ENCODE peak calls at places on chromosome 17, in four cellular contexts. One of them, this sample, is unnamed.

GRCh38 chr17:67548693-67549092 is 169.0 kb upstream of the NOL11 start:
- DNase-seq in GM12865: no peak
- DNase-seq in bronchial epithelial cell: no peak
- DNase-seq in A549: no peak
- DNase-seq in this sample: no peak

GRCh38 chr17:78307887-78308633 is 51.8 kb downstream of the SOCS3 start:
- DNase-seq in GM12865: no peak
- DNase-seq in bronchial epithelial cell: no peak
- DNase-seq in A549: no peak
- DNase-seq in this sample: no peak

GRCh38 chr17:4769628-4770027 is 2.1 kb upstream of the TM4SF5 start:
- DNase-seq in GM12865: no peak
- DNase-seq in bronchial epithelial cell: peak
- DNase-seq in A549: no peak
- DNase-seq in this sample: no peak

GRCh38 chr17:1906622-1907021 is 76.8 kb downstream of the RPA1 start:
- DNase-seq in GM12865: no peak
- DNase-seq in bronchial epithelial cell: no peak
- DNase-seq in A549: no peak
- DNase-seq in this sample: no peak

GRCh38 chr17:70552230-70552981 is 383.1 kb downstream of the KCNJ2 start:
- DNase-seq in GM12865: peak
- DNase-seq in bronchial epithelial cell: peak
- DNase-seq in A549: peak
- DNase-seq in this sample: no peak

GRCh38 chr17:51496378-51496777 is 236.0 kb downstream of the UTP18 start:
- DNase-seq in GM12865: no peak
- DNase-seq in bronchial epithelial cell: no peak
- DNase-seq in A549: no peak
- DNase-seq in this sample: no peak

GRCh38 chr17:50139950-50140885 is 10.3 kb upstream of the SAMD14 start:
- DNase-seq in GM12865: peak
- DNase-seq in bronchial epithelial cell: peak
- DNase-seq in A549: peak
- DNase-seq in this sample: peak

GRCh38 chr17:56594528-56595418 is 1.3 kb downstream of the NOG start:
- DNase-seq in GM12865: no peak
- DNase-seq in bronchial epithelial cell: no peak
- DNase-seq in A549: peak
- DNase-seq in this sample: peak

GRCh38 chr17:61240851-61241468 is 158.7 kb upstream of the TBX2 start:
- DNase-seq in GM12865: no peak
- DNase-seq in bronchial epithelial cell: no peak
- DNase-seq in A549: no peak
- DNase-seq in this sample: no peak

GRCh38 chr17:42548070-42548837 is 4.5 kb upstream of the HSD17B1 start:
- DNase-seq in GM12865: peak
- DNase-seq in bronchial epithelial cell: peak
- DNase-seq in A549: peak
- DNase-seq in this sample: peak

GRCh38 chr17:39867084-39867890 is 715 bp upstream of the ZPBP2 start:
- DNase-seq in GM12865: peak
- DNase-seq in bronchial epithelial cell: no peak
- DNase-seq in A549: no peak
- DNase-seq in this sample: peak

GRCh38 chr17:67562036-67562435 is 155.7 kb upstream of the NOL11 start:
- DNase-seq in GM12865: no peak
- DNase-seq in bronchial epithelial cell: no peak
- DNase-seq in A549: no peak
- DNase-seq in this sample: no peak

GRCh38 chr17:48059125-48059668 is 11.0 kb downstream of the NFE2L1 start:
- DNase-seq in GM12865: no peak
- DNase-seq in bronchial epithelial cell: no peak
- DNase-seq in A549: no peak
- DNase-seq in this sample: no peak

GRCh38 chr17:3935825-3936355 is 19.6 kb upstream of the P2RX1 start:
- DNase-seq in GM12865: no peak
- DNase-seq in bronchial epithelial cell: peak
- DNase-seq in A549: no peak
- DNase-seq in this sample: no peak

GRCh38 chr17:32793841-32794240 is 83.1 kb downstream of the MYO1D start:
- DNase-seq in GM12865: no peak
- DNase-seq in bronchial epithelial cell: no peak
- DNase-seq in A549: no peak
- DNase-seq in this sample: no peak

GRCh38 chr17:48051278-48051677 is 3.1 kb downstream of the NFE2L1 start:
- DNase-seq in GM12865: no peak
- DNase-seq in bronchial epithelial cell: no peak
- DNase-seq in A549: no peak
- DNase-seq in this sample: no peak

GRCh38 chr17:58760248-58760647 is 4.6 kb downstream of the PPM1E start:
- DNase-seq in GM12865: no peak
- DNase-seq in bronchial epithelial cell: no peak
- DNase-seq in A549: no peak
- DNase-seq in this sample: no peak

GRCh38 chr17:64323774-64324173 is 60.7 kb upstream of the TEX2 start:
- DNase-seq in GM12865: peak
- DNase-seq in bronchial epithelial cell: no peak
- DNase-seq in A549: no peak
- DNase-seq in this sample: no peak

GRCh38 chr17:11917415-11917814 is 79.9 kb downstream of the ZNF18 start:
- DNase-seq in GM12865: no peak
- DNase-seq in bronchial epithelial cell: no peak
- DNase-seq in A549: no peak
- DNase-seq in this sample: no peak

GRCh38 chr17:63082273-63082861 is 116.3 kb downstream of the TANC2 start:
- DNase-seq in GM12865: peak
- DNase-seq in bronchial epithelial cell: no peak
- DNase-seq in A549: no peak
- DNase-seq in this sample: no peak
- TF ChIP-seq CTCF in GM12865: peak
- TF ChIP-seq CTCF in bronchial epithelial cell: no peak
- TF ChIP-seq CTCF in A549: peak
- TF ChIP-seq CTCF in this sample: peak

GRCh38 chr17:74919440-74920305 is 3.4 kb downstream of the USH1G start:
- DNase-seq in GM12865: peak
- DNase-seq in bronchial epithelial cell: no peak
- DNase-seq in A549: peak
- DNase-seq in this sample: peak
- TF ChIP-seq CTCF in GM12865: peak
- TF ChIP-seq CTCF in bronchial epithelial cell: no peak
- TF ChIP-seq CTCF in A549: peak
- TF ChIP-seq CTCF in this sample: peak

GRCh38 chr17:17129466-17129865 is 76.7 kb downstream of the PLD6 start:
- DNase-seq in GM12865: no peak
- DNase-seq in bronchial epithelial cell: peak
- DNase-seq in A549: no peak
- DNase-seq in this sample: no peak

GRCh38 chr17:17127730-17128291 is 78.3 kb downstream of the PLD6 start:
- DNase-seq in GM12865: no peak
- DNase-seq in bronchial epithelial cell: no peak
- DNase-seq in A549: no peak
- DNase-seq in this sample: no peak

GRCh38 chr17:17131876-17132275 is 74.3 kb downstream of the PLD6 start:
- DNase-seq in GM12865: no peak
- DNase-seq in bronchial epithelial cell: no peak
- DNase-seq in A549: no peak
- DNase-seq in this sample: no peak

GRCh38 chr17:17128476-17129075 is 77.6 kb downstream of the PLD6 start:
- DNase-seq in GM12865: no peak
- DNase-seq in bronchial epithelial cell: no peak
- DNase-seq in A549: no peak
- DNase-seq in this sample: no peak

DNA sequence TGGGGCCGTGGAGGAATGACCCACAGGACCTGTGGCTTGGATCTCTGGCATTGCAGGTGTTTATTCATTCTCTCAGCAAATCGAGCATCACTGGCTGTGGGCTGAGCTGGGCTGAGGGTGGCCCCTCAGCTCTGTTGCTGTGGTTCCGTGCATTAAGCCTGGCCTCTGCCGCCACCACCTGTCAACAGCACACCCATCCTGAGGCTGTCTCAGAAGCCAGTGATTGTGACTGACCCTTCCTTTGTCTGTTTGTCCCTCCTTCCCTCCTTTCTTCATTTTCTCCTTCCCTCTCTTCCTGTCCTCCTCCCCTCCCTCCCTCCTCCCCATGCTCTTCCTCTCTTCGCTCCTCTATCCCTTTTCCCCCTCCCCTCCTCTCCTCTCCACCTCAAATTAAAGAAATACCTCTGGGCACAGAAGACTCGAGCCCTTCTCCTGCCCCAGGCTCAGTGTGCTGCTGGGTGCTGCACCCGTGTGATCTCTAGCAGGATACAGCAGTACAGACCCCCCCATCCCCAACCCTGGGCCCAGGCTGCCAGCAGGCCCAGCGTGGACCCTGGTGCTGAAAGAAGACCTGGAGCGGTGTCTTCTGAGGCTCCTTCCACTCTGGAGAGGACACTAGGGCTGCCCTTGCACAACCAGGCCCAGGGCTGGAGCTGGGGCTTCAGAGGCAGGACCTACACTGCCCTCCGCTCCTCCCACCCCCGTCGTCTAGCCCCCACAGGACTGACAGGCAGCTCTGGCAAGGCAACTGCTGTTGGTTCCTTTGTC is 75.9 kb downstream of the PLD6 start:
- DNase-seq in GM12865: no peak
- DNase-seq in bronchial epithelial cell: no peak
- DNase-seq in A549: no peak
- DNase-seq in this sample: no peak
- TF ChIP-seq CTCF in GM12865: no peak
- TF ChIP-seq CTCF in bronchial epithelial cell: no peak
- TF ChIP-seq CTCF in A549: no peak
- TF ChIP-seq CTCF in this sample: no peak

GRCh38 chr17:21288581-21289017 is 4.1 kb downstream of the MAP2K3 start:
- DNase-seq in GM12865: peak
- DNase-seq in bronchial epithelial cell: peak
- DNase-seq in A549: no peak
- DNase-seq in this sample: peak
- TF ChIP-seq CTCF in GM12865: peak
- TF ChIP-seq CTCF in bronchial epithelial cell: no peak
- TF ChIP-seq CTCF in A549: no peak
- TF ChIP-seq CTCF in this sample: no peak